ENCODE peak calls at places on chromosomes 6 and 20, in four cellular contexts. U, C, V and B are unnamed samples.

GRCh38 chr6:62283828-62284411 is 2.1 kb downstream of the KHDRBS2 start:
- DNase-seq in U (no peak), C (peak), V (no peak), B (no peak)

GRCh38 chr6:13425971-13426931 is 61.1 kb downstream of the GFOD1 start:
- DNase-seq in U (peak), C (peak), V (no peak), B (no peak)

GRCh38 chr20:47400685-47401084 is 44.2 kb upstream of the ZMYND8 start:
- DNase-seq in U (no peak), C (peak), V (no peak), B (no peak)

GRCh38 chr20:35497320-35497719 is 32.1 kb downstream of the C20orf173 start:
- DNase-seq in U (no peak), C (no peak), V (no peak), B (no peak)

GRCh38 chr20:57821930-57822329 is 112.1 kb upstream of the PMEPA1 start:
- DNase-seq in U (no peak), C (no peak), V (no peak), B (no peak)

GRCh38 chr6:40623931-40624330 is 36.8 kb upstream of the LRFN2 start:
- DNase-seq in U (no peak), C (no peak), V (no peak), B (no peak)

GRCh38 chr6:141202641-141203040 is 930.1 kb upstream of the GJE1 start:
- DNase-seq in U (no peak), C (no peak), V (no peak), B (no peak)

GRCh38 chr20:57840066-57840465 is 130.3 kb upstream of the PMEPA1 start:
- DNase-seq in U (no peak), C (no peak), V (no peak), B (no peak)

GRCh38 chr6:52909131-52909530 is 367 bp downstream of the GSTA3 start:
- DNase-seq in U (no peak), C (no peak), V (no peak), B (no peak)

GRCh38 chr6:26044140-26045045 is 42.8 kb upstream of the HFE start:
- DNase-seq in U (no peak), C (peak), V (no peak), B (peak)

GRCh38 chr6:125932451-125932795 is 24.1 kb upstream of the HINT3 start:
- DNase-seq in U (no peak), C (no peak), V (no peak), B (no peak)

GRCh38 chr20:20393207-20393606 is 25.3 kb downstream of the INSM1 start:
- DNase-seq in U (peak), C (no peak), V (no peak), B (no peak)

GRCh38 chr20:13784271-13784892 is 337 bp downstream of the ESF1 start:
- DNase-seq in U (no peak), C (no peak), V (peak), B (no peak)

GRCh38 chr6:27592481-27593199 is 119.7 kb upstream of the ZNF184 start:
- DNase-seq in U (peak), C (peak), V (peak), B (no peak)

GRCh38 chr6:46221221-46221793 is 50.5 kb upstream of the ENPP5 start:
- DNase-seq in U (no peak), C (peak), V (no peak), B (no peak)

GRCh38 chr6:54431466-54431865 is 123.2 kb downstream of the TINAG start:
- DNase-seq in U (no peak), C (no peak), V (no peak), B (no peak)

GRCh38 chr6:118704911-118705310 is 53.5 kb upstream of the CEP85L start:
- DNase-seq in U (no peak), C (no peak), V (no peak), B (no peak)

GRCh38 chr6:40819182-40819834 is 219.7 kb downstream of the UNC5CL start:
- DNase-seq in U (no peak), C (no peak), V (no peak), B (no peak)

GRCh38 chr6:136734977-136735376 is 57.3 kb downstream of the MAP3K5 start:
- DNase-seq in U (no peak), C (no peak), V (no peak), B (no peak)

GRCh38 chr20:58531063-58531462 is 15.9 kb upstream of the APCDD1L start:
- DNase-seq in U (no peak), C (no peak), V (no peak), B (no peak)

GRCh38 chr6:169956580-169956979 is 205.2 kb downstream of the ERMARD start:
- DNase-seq in U (no peak), C (no peak), V (peak), B (no peak)

GRCh38 chr6:31403283-31403989 is at the start of gene MICA:
- DNase-seq in U (peak), C (peak), V (peak), B (peak)

GRCh38 chr6:117616971-117617765 is 14.9 kb upstream of the GOPC start:
- DNase-seq in U (no peak), C (peak), V (no peak), B (no peak)

GRCh38 chr6:83097204-83097603 is 29.7 kb downstream of the DOP1A start:
- DNase-seq in U (peak), C (no peak), V (no peak), B (no peak)

GRCh38 chr20:21516861-21517565 is 3.1 kb upstream of the NKX2-2 start:
- DNase-seq in U (no peak), C (no peak), V (no peak), B (no peak)

GRCh38 chr6:143286280-143286795 is 164.2 kb downstream of the ADAT2 start:
- DNase-seq in U (peak), C (no peak), V (no peak), B (no peak)

GRCh38 chr6:90484903-90485302 is 102.0 kb downstream of the MAP3K7 start:
- DNase-seq in U (no peak), C (no peak), V (no peak), B (peak)

GRCh38 chr6:129186988-129187387 is 304.1 kb downstream of the LAMA2 start:
- DNase-seq in U (peak), C (no peak), V (no peak), B (no peak)

GRCh38 chr6:152380993-152381898 is 255.9 kb downstream of the SYNE1 start:
- DNase-seq in U (peak), C (no peak), V (peak), B (peak)

GRCh38 chr20:14005996-14006395 is 10.7 kb downstream of the MACROD2 start:
- DNase-seq in U (no peak), C (no peak), V (no peak), B (no peak)

GRCh38 chr20:57433658-57434389 is 42.6 kb downstream of the RBM38 start:
- DNase-seq in U (no peak), C (no peak), V (no peak), B (no peak)

GRCh38 chr20:50682947-50683530 is 8.3 kb downstream of the RIPOR3 start:
- DNase-seq in U (no peak), C (no peak), V (no peak), B (no peak)

GRCh38 chr6:159490298-159490937 is 202.6 kb downstream of the SOD2 start:
- DNase-seq in U (no peak), C (no peak), V (no peak), B (no peak)

GRCh38 chr20:39893013-39893685 is 795.9 kb downstream of the MAFB start:
- DNase-seq in U (peak), C (no peak), V (no peak), B (no peak)

GRCh38 chr6:18465410-18466154 is 78.4 kb downstream of the RNF144B start:
- DNase-seq in U (no peak), C (no peak), V (no peak), B (no peak)

GRCh38 chr20:25249198-25249931 is 1.5 kb downstream of the PYGB start:
- DNase-seq in U (no peak), C (no peak), V (no peak), B (no peak)

GRCh38 chr20:17636523-17637412 is 45.3 kb downstream of the RRBP1 start:
- DNase-seq in U (no peak), C (no peak), V (no peak), B (peak)

GRCh38 chr6:33161354-33162320 is 30.6 kb downstream of the COL11A2 start:
- DNase-seq in U (peak), C (peak), V (peak), B (peak)

GRCh38 chr6:2688416-2689064 is 62.2 kb downstream of the MYLK4 start:
- DNase-seq in U (peak), C (peak), V (no peak), B (no peak)

GRCh38 chr20:40525356-40525755 is 163.7 kb downstream of the MAFB start:
- DNase-seq in U (peak), C (no peak), V (no peak), B (no peak)

DNA sequence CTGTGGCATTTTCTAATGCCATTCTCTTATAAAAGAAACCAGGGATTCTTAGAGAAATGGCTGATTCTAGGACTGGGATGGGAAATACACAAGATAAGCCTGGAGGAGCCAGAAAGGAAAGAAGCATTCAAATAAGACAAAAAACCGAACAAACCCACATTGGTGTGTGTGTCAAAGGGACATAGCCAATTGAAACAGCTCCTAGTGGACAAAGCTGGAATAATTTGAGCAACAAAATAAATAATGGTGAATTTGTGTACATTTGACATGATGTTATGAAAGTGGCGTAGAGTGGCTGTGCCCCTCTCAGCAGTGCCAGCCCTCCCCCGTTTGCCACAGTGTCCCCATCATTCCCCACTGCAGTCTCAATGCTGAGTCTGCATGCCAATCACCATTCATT is 55.5 kb downstream of the B3GAT2 start:
- DNase-seq in U (no peak), C (no peak), V (no peak), B (no peak)
- TF ChIP-seq CTCF in U (peak), C (peak), V (peak), B (no peak)

DNA sequence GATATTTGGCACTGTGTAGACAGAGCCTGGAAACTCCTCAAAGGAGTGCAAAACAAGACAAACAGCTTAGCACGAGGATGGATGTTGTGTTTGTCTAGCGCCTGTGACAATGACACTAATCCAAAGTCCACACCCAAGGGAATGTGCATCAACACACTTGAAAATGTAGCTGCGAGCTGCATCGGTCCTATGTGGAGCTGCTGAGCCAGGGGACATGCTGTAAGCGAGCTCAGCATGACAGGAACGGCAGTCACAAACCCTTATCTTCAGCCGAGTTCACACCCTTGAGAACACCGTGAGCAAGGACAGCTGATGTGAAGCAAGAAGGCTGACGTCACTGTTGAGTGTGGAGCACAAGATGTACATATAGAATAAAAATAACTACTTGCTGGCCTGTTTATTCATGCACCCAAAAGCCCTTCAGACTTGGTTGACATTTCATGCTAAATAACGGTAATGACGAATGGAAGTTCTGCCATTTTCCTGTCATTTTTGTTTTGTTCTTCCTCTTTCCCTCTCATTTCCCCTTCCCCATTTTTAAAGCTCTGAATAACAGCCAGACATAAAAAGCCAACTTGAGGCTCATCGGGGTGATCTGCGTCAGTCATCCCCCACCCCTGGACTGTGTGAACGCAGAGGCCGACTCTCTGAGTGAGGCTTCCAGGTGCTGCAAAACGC is 684.5 kb downstream of the QKI start:
- DNase-seq in U (peak), C (no peak), V (no peak), B (no peak)
- TF ChIP-seq CTCF in U (no peak), C (no peak), V (no peak), B (no peak)

DNA sequence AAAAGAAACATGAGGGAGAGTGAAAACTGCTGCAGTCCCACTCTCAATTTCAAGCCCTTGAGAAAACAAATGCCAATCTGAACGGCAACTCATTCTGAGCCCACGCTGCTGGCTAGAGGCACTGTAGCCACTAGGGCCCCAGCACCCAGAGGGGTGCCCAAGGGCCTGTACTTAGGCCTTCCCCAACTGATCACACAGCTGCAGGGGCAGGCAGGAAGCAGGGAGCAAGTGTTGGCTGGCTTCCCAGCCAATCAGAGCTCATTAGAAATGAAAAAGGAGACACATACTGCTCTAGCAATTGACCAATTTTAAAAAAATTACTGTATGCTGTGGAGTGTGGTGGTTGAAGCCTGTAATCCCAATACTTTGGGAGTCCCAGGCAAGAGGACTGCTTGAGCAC is 3.7 kb upstream of the BEND3 start:
- DNase-seq in U (no peak), C (peak), V (no peak), B (no peak)
- TF ChIP-seq CTCF in U (no peak), C (no peak), V (no peak), B (no peak)

GRCh38 chr6:145802141-145802540 is 12.5 kb downstream of the FBXO30 start:
- DNase-seq in U (no peak), C (no peak), V (no peak), B (no peak)
- TF ChIP-seq CTCF in U (no peak), C (no peak), V (no peak), B (no peak)

DNA sequence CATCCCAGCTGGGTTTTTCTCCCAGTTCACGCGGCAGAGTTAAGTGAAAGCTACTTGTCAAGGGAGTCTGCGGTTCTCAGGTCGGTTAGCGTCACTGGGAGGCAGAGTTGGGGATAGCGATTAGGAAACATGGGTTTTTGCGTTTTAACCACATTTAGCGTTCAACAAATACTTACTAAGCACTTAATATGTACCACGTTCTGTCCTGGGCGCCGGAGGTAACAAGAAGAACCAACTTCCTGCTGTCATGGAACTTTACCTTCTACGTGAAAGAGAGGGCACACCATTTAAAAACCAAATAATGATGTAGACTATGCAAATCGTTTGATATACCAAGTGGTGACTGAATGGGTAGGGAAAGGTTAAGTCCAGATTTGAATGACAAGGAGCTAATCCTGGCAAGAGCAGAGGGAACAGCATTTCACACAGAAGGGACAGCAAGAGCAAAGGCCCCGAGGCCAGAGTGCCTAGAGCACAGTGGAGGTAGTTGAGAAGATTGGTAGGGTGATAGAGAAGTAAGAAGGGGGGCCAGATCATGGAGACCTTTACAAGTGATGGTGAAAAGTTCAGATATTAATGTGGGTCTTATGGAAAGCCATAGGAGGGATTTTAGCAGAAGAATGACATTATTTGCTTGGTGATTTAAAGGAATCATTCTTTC is 740 bp downstream of the RIOK1 start:
- DNase-seq in U (peak), C (no peak), V (no peak), B (no peak)
- TF ChIP-seq CTCF in U (no peak), C (peak), V (no peak), B (no peak)

GRCh38 chr6:8889514-8889913 is 454.2 kb upstream of the SLC35B3 start:
- DNase-seq in U (no peak), C (no peak), V (no peak), B (no peak)

DNA sequence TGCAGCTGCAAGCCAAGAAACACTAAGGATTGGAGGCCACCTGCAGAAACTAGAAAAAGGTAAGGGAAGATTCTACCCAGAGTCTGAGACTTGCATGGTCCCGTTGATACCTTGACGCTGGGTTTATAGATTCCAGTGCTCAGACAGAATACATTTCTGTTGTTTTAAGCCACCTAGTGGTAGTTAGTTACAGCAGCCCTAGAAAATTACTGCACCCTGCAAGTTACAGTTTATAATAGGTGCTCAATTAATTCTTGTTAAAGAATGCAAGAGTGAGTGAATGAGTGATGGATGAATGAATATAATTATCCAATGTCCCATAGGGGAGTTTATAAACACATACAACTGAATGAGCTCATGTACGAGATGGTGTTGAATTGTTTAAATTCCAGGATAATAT is 453.1 kb upstream of the SLC35B3 start:
- DNase-seq in U (no peak), C (peak), V (no peak), B (no peak)
- TF ChIP-seq CTCF in U (peak), C (peak), V (peak), B (peak)

GRCh38 chr20:52290602-52291001 is 99.0 kb upstream of the ZFP64 start:
- DNase-seq in U (no peak), C (no peak), V (no peak), B (no peak)
- TF ChIP-seq CTCF in U (no peak), C (no peak), V (no peak), B (no peak)